ENCODE peak calls at places on chromosome 13, in ten cellular contexts. One of them, this sample, is unnamed. For H3K27me3, the result is how much of the 10 kb centered on the place peaks cover.

GRCh38 chr13:93700115-93700514 is 473.5 kb downstream of the GPC6 start:
- DNase-seq in mammary epithelial cell: no peak
- DNase-seq in IMR-90: peak
- DNase-seq in H9: no peak
- DNase-seq in CD8-positive, alpha-beta memory T cell: no peak
- DNase-seq in MM.1S: no peak
- DNase-seq in dorsolateral prefrontal cortex: no peak
- DNase-seq in neural progenitor cell: no peak
- DNase-seq in heart right ventricle: no peak
- DNase-seq in CD4-positive, alpha-beta memory T cell: no peak
- DNase-seq in this sample: no peak

GRCh38 chr13:114019367-114019766 is 45.5 kb upstream of the C13orf46 start:
- DNase-seq in mammary epithelial cell: no peak
- DNase-seq in IMR-90: no peak
- DNase-seq in H9: peak
- DNase-seq in CD8-positive, alpha-beta memory T cell: peak
- DNase-seq in MM.1S: peak
- DNase-seq in dorsolateral prefrontal cortex: no peak
- DNase-seq in neural progenitor cell: peak
- DNase-seq in heart right ventricle: no peak
- DNase-seq in CD4-positive, alpha-beta memory T cell: no peak
- DNase-seq in this sample: peak

GRCh38 chr13:48009298-48009697 is 8.2 kb upstream of the SUCLA2 start:
- DNase-seq in mammary epithelial cell: peak
- DNase-seq in IMR-90: peak
- DNase-seq in H9: no peak
- DNase-seq in CD8-positive, alpha-beta memory T cell: no peak
- DNase-seq in MM.1S: no peak
- DNase-seq in dorsolateral prefrontal cortex: no peak
- DNase-seq in neural progenitor cell: no peak
- DNase-seq in heart right ventricle: no peak
- DNase-seq in CD4-positive, alpha-beta memory T cell: no peak
- DNase-seq in this sample: no peak

GRCh38 chr13:60590775-60591174 is 193.8 kb downstream of the TDRD3 start:
- DNase-seq in mammary epithelial cell: no peak
- DNase-seq in IMR-90: no peak
- DNase-seq in H9: no peak
- DNase-seq in CD8-positive, alpha-beta memory T cell: no peak
- DNase-seq in MM.1S: no peak
- DNase-seq in dorsolateral prefrontal cortex: no peak
- DNase-seq in neural progenitor cell: no peak
- DNase-seq in heart right ventricle: no peak
- DNase-seq in CD4-positive, alpha-beta memory T cell: no peak
- DNase-seq in this sample: no peak

GRCh38 chr13:30880151-30880551 is 25.9 kb upstream of the MEDAG start:
- DNase-seq in mammary epithelial cell: no peak
- DNase-seq in IMR-90: peak
- DNase-seq in H9: no peak
- DNase-seq in CD8-positive, alpha-beta memory T cell: no peak
- DNase-seq in MM.1S: no peak
- DNase-seq in dorsolateral prefrontal cortex: no peak
- DNase-seq in neural progenitor cell: no peak
- DNase-seq in heart right ventricle: no peak
- DNase-seq in CD4-positive, alpha-beta memory T cell: no peak
- DNase-seq in this sample: no peak

GRCh38 chr13:32535140-32535539 is 3.5 kb downstream of the N4BP2L2 start:
- DNase-seq in mammary epithelial cell: no peak
- DNase-seq in IMR-90: peak
- DNase-seq in H9: no peak
- DNase-seq in CD8-positive, alpha-beta memory T cell: no peak
- DNase-seq in MM.1S: no peak
- DNase-seq in dorsolateral prefrontal cortex: no peak
- DNase-seq in neural progenitor cell: no peak
- DNase-seq in heart right ventricle: no peak
- DNase-seq in CD4-positive, alpha-beta memory T cell: no peak
- DNase-seq in this sample: no peak

GRCh38 chr13:65679240-65679639 is 1550.9 kb downstream of the PCDH9 start:
- DNase-seq in mammary epithelial cell: no peak
- DNase-seq in IMR-90: peak
- DNase-seq in H9: no peak
- DNase-seq in CD8-positive, alpha-beta memory T cell: no peak
- DNase-seq in MM.1S: no peak
- DNase-seq in dorsolateral prefrontal cortex: no peak
- DNase-seq in neural progenitor cell: no peak
- DNase-seq in heart right ventricle: no peak
- DNase-seq in CD4-positive, alpha-beta memory T cell: no peak
- DNase-seq in this sample: no peak

GRCh38 chr13:33493672-33494365 is 208.3 kb upstream of the STARD13 start:
- DNase-seq in mammary epithelial cell: no peak
- DNase-seq in IMR-90: no peak
- DNase-seq in H9: no peak
- DNase-seq in CD8-positive, alpha-beta memory T cell: no peak
- DNase-seq in MM.1S: no peak
- DNase-seq in dorsolateral prefrontal cortex: no peak
- DNase-seq in neural progenitor cell: no peak
- DNase-seq in heart right ventricle: no peak
- DNase-seq in CD4-positive, alpha-beta memory T cell: no peak
- DNase-seq in this sample: no peak

GRCh38 chr13:77916481-77916880 is 2.1 kb downstream of the EDNRB start:
- DNase-seq in mammary epithelial cell: no peak
- DNase-seq in IMR-90: no peak
- DNase-seq in H9: no peak
- DNase-seq in CD8-positive, alpha-beta memory T cell: no peak
- DNase-seq in MM.1S: no peak
- DNase-seq in dorsolateral prefrontal cortex: no peak
- DNase-seq in neural progenitor cell: no peak
- DNase-seq in heart right ventricle: no peak
- DNase-seq in CD4-positive, alpha-beta memory T cell: no peak
- DNase-seq in this sample: no peak

GRCh38 chr13:51249767-51250741 is 27.9 kb downstream of the FAM124A start:
- DNase-seq in mammary epithelial cell: no peak
- DNase-seq in IMR-90: no peak
- DNase-seq in H9: no peak
- DNase-seq in CD8-positive, alpha-beta memory T cell: no peak
- DNase-seq in MM.1S: no peak
- DNase-seq in dorsolateral prefrontal cortex: no peak
- DNase-seq in neural progenitor cell: no peak
- DNase-seq in heart right ventricle: no peak
- DNase-seq in CD4-positive, alpha-beta memory T cell: no peak
- DNase-seq in this sample: no peak

GRCh38 chr13:48891586-48891985 is 84.1 kb upstream of the FNDC3A start:
- DNase-seq in mammary epithelial cell: peak
- DNase-seq in IMR-90: peak
- DNase-seq in H9: no peak
- DNase-seq in CD8-positive, alpha-beta memory T cell: no peak
- DNase-seq in MM.1S: no peak
- DNase-seq in dorsolateral prefrontal cortex: no peak
- DNase-seq in neural progenitor cell: no peak
- DNase-seq in heart right ventricle: no peak
- DNase-seq in CD4-positive, alpha-beta memory T cell: no peak
- DNase-seq in this sample: no peak

GRCh38 chr13:113907637-113908617 is 44.1 kb upstream of the GAS6 start:
- DNase-seq in mammary epithelial cell: peak
- DNase-seq in IMR-90: peak
- DNase-seq in H9: no peak
- DNase-seq in CD8-positive, alpha-beta memory T cell: no peak
- DNase-seq in MM.1S: peak
- DNase-seq in dorsolateral prefrontal cortex: no peak
- DNase-seq in neural progenitor cell: no peak
- DNase-seq in heart right ventricle: no peak
- DNase-seq in CD4-positive, alpha-beta memory T cell: no peak
- DNase-seq in this sample: no peak

GRCh38 chr13:75264611-75265010 is 217.4 kb downstream of the TBC1D4 start:
- DNase-seq in mammary epithelial cell: no peak
- DNase-seq in IMR-90: no peak
- DNase-seq in H9: no peak
- DNase-seq in CD8-positive, alpha-beta memory T cell: no peak
- DNase-seq in MM.1S: no peak
- DNase-seq in dorsolateral prefrontal cortex: no peak
- DNase-seq in neural progenitor cell: peak
- DNase-seq in heart right ventricle: no peak
- DNase-seq in CD4-positive, alpha-beta memory T cell: no peak
- DNase-seq in this sample: no peak

GRCh38 chr13:85586856-85587255 is 212.4 kb downstream of the SLITRK6 start:
- DNase-seq in mammary epithelial cell: no peak
- DNase-seq in IMR-90: no peak
- DNase-seq in H9: no peak
- DNase-seq in CD8-positive, alpha-beta memory T cell: no peak
- DNase-seq in MM.1S: no peak
- DNase-seq in dorsolateral prefrontal cortex: no peak
- DNase-seq in neural progenitor cell: no peak
- DNase-seq in heart right ventricle: no peak
- DNase-seq in CD4-positive, alpha-beta memory T cell: no peak
- DNase-seq in this sample: no peak

GRCh38 chr13:36450534-36450933 is 18.2 kb downstream of the CCNA1 start:
- DNase-seq in mammary epithelial cell: no peak
- DNase-seq in IMR-90: no peak
- DNase-seq in H9: no peak
- DNase-seq in CD8-positive, alpha-beta memory T cell: no peak
- DNase-seq in MM.1S: no peak
- DNase-seq in dorsolateral prefrontal cortex: no peak
- DNase-seq in neural progenitor cell: no peak
- DNase-seq in heart right ventricle: no peak
- DNase-seq in CD4-positive, alpha-beta memory T cell: no peak
- DNase-seq in this sample: no peak

GRCh38 chr13:50320297-50320862 is 305.1 kb downstream of the KCNRG start:
- DNase-seq in mammary epithelial cell: peak
- DNase-seq in IMR-90: peak
- DNase-seq in H9: no peak
- DNase-seq in CD8-positive, alpha-beta memory T cell: no peak
- DNase-seq in MM.1S: no peak
- DNase-seq in dorsolateral prefrontal cortex: no peak
- DNase-seq in neural progenitor cell: no peak
- DNase-seq in heart right ventricle: no peak
- DNase-seq in CD4-positive, alpha-beta memory T cell: no peak
- DNase-seq in this sample: no peak

GRCh38 chr13:38667526-38668094 is 19.3 kb upstream of the FREM2 start:
- DNase-seq in mammary epithelial cell: no peak
- DNase-seq in IMR-90: no peak
- DNase-seq in H9: no peak
- DNase-seq in CD8-positive, alpha-beta memory T cell: no peak
- DNase-seq in MM.1S: no peak
- DNase-seq in dorsolateral prefrontal cortex: no peak
- DNase-seq in neural progenitor cell: no peak
- DNase-seq in heart right ventricle: no peak
- DNase-seq in CD4-positive, alpha-beta memory T cell: no peak
- DNase-seq in this sample: peak
- H3K27me3 ChIP-seq in mammary epithelial cell: under half
- H3K27me3 ChIP-seq in IMR-90: under half
- H3K27me3 ChIP-seq in H9: under half
- H3K27me3 ChIP-seq in CD8-positive, alpha-beta memory T cell: under half
- H3K27me3 ChIP-seq in MM.1S: under half
- H3K27me3 ChIP-seq in dorsolateral prefrontal cortex: under half
- H3K27me3 ChIP-seq in neural progenitor cell: under half
- H3K27me3 ChIP-seq in heart right ventricle: under half
- H3K27me3 ChIP-seq in CD4-positive, alpha-beta memory T cell: under half
- H3K27me3 ChIP-seq in this sample: under half

DNA sequence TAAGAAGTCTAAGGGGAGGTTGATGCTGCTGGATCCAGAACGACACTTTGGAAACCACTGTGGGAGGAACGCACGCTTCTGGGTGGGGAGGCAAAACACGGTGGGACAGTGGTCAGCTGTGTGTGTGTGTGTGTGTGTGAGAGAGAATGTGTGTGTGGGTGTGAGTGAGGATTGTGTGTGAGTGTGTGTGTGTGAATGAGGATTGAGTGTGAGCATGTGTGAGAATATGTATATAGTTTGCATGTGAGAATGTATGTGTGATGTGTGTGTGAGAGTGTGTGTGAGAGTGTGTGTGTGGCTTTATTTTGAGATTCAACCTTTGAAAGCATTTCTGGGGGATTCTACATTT is 444 bp upstream of the SLC15A1 start:
- DNase-seq in mammary epithelial cell: no peak
- DNase-seq in IMR-90: no peak
- DNase-seq in H9: no peak
- DNase-seq in CD8-positive, alpha-beta memory T cell: no peak
- DNase-seq in MM.1S: no peak
- DNase-seq in dorsolateral prefrontal cortex: no peak
- DNase-seq in neural progenitor cell: no peak
- DNase-seq in heart right ventricle: no peak
- DNase-seq in CD4-positive, alpha-beta memory T cell: no peak
- DNase-seq in this sample: no peak
- H3K27me3 ChIP-seq in mammary epithelial cell: under half
- H3K27me3 ChIP-seq in IMR-90: under half
- H3K27me3 ChIP-seq in H9: under half
- H3K27me3 ChIP-seq in CD8-positive, alpha-beta memory T cell: under half
- H3K27me3 ChIP-seq in MM.1S: under half
- H3K27me3 ChIP-seq in dorsolateral prefrontal cortex: half or more
- H3K27me3 ChIP-seq in neural progenitor cell: half or more
- H3K27me3 ChIP-seq in heart right ventricle: half or more
- H3K27me3 ChIP-seq in CD4-positive, alpha-beta memory T cell: under half
- H3K27me3 ChIP-seq in this sample: under half

GRCh38 chr13:94966380-94966779 is 254.0 kb upstream of the SOX21 start:
- DNase-seq in mammary epithelial cell: no peak
- DNase-seq in IMR-90: no peak
- DNase-seq in H9: no peak
- DNase-seq in CD8-positive, alpha-beta memory T cell: no peak
- DNase-seq in MM.1S: no peak
- DNase-seq in dorsolateral prefrontal cortex: no peak
- DNase-seq in neural progenitor cell: peak
- DNase-seq in heart right ventricle: no peak
- DNase-seq in CD4-positive, alpha-beta memory T cell: no peak
- DNase-seq in this sample: peak
- H3K27me3 ChIP-seq in mammary epithelial cell: under half
- H3K27me3 ChIP-seq in IMR-90: under half
- H3K27me3 ChIP-seq in H9: under half
- H3K27me3 ChIP-seq in CD8-positive, alpha-beta memory T cell: under half
- H3K27me3 ChIP-seq in MM.1S: under half
- H3K27me3 ChIP-seq in dorsolateral prefrontal cortex: half or more
- H3K27me3 ChIP-seq in neural progenitor cell: under half
- H3K27me3 ChIP-seq in heart right ventricle: half or more
- H3K27me3 ChIP-seq in CD4-positive, alpha-beta memory T cell: under half
- H3K27me3 ChIP-seq in this sample: under half

DNA sequence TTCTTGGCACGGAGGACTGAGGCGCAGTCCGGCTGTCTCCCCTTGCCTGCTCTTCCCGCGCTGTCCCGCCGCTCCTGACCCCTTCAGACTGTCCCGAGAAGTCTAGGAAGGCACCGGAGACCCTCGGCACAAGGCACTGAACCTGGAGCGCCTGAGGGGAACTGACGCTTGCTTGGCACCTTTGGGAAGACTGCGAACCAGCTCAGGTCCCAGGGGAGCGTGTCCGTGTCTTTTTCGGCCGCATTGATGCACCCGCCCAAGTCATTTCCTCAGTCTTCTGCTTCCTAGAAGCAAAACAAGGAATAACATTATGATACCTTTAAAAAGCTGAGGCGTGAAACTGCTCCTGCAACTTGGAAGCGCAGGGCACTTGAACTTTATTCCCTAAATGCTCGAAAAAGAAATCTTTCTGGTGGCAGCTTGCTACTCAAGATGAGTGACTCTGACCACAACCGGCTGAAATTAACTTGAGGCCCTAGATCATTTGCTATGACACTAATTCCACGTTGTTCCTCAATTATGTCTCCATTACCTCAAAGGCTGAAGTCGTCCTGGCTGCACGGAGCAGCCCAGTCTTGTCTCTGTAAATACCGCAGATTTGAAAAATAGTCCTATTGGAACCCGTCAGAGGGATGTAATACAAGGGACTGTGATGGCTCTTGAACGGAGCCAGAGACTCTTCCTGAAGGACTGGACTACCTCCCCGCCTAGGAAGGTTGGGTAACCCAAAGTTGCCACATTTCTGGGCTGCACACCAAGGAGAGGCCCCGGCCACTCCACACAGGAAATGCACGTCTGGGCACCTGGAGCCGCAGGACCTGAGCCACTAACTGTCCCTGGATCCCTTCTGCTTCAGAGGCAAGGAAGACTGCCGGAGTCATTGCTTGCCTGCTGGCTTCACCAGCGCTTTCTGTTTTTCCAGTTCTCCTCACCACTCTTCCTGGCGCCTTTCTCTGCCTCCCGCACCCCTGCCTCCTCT is 947 bp upstream of the FLT1 start:
- DNase-seq in mammary epithelial cell: no peak
- DNase-seq in IMR-90: no peak
- DNase-seq in H9: no peak
- DNase-seq in CD8-positive, alpha-beta memory T cell: no peak
- DNase-seq in MM.1S: no peak
- DNase-seq in dorsolateral prefrontal cortex: no peak
- DNase-seq in neural progenitor cell: no peak
- DNase-seq in heart right ventricle: no peak
- DNase-seq in CD4-positive, alpha-beta memory T cell: no peak
- DNase-seq in this sample: no peak
- H3K27me3 ChIP-seq in mammary epithelial cell: under half
- H3K27me3 ChIP-seq in IMR-90: under half
- H3K27me3 ChIP-seq in H9: under half
- H3K27me3 ChIP-seq in CD8-positive, alpha-beta memory T cell: under half
- H3K27me3 ChIP-seq in MM.1S: under half
- H3K27me3 ChIP-seq in dorsolateral prefrontal cortex: half or more
- H3K27me3 ChIP-seq in neural progenitor cell: half or more
- H3K27me3 ChIP-seq in heart right ventricle: half or more
- H3K27me3 ChIP-seq in CD4-positive, alpha-beta memory T cell: under half
- H3K27me3 ChIP-seq in this sample: under half